ENCODE peak calls at places on chromosome 6, in seven cellular contexts. R is fibroblast of lung, S is RWPE2, G is Karpas-422, T is kidney epithelial cell, A is fibroblast of villous mesenchyme, B is aorta. Q is an unnamed sample.

GRCh38 chr6:112443666-112444065 is 96.5 kb downstream of the RFPL4B start:
- DNase-seq in R (peak), A (peak), G (no peak), S (no peak), T (no peak), B (peak), Q (peak)

GRCh38 chr6:40440083-40440482 is 147.1 kb downstream of the LRFN2 start:
- DNase-seq in B (no peak), G (no peak), T (no peak), R (no peak), A (no peak), S (no peak), Q (no peak)

GRCh38 chr6:89508755-89509563 is 76.0 kb downstream of the ANKRD6 start:
- DNase-seq in A (no peak), S (no peak), B (no peak), T (no peak), R (peak), G (no peak), Q (no peak)

GRCh38 chr6:83055366-83055964 is 10.2 kb downstream of the UBE3D start:
- DNase-seq in A (peak), S (no peak), T (no peak), B (no peak), R (peak), G (peak), Q (peak)

GRCh38 chr6:114304304-114304887 is 38.4 kb downstream of the HS3ST5 start:
- DNase-seq in A (peak), G (peak), S (no peak), B (no peak), R (peak), T (no peak), Q (no peak)

GRCh38 chr6:113442040-113442439 is 415.1 kb upstream of the MARCKS start:
- DNase-seq in R (no peak), T (no peak), G (no peak), S (no peak), B (no peak), A (no peak), Q (no peak)

GRCh38 chr6:136129365-136129764 is 120.7 kb downstream of the MTFR2 start:
- DNase-seq in R (no peak), B (no peak), A (no peak), S (no peak), T (no peak), G (no peak), Q (no peak)

GRCh38 chr6:747921-748320 is 55.0 kb upstream of the EXOC2 start:
- DNase-seq in G (no peak), A (no peak), T (no peak), S (no peak), B (no peak), R (no peak), Q (no peak)

GRCh38 chr6:128305228-128305627 is 215.2 kb downstream of the PTPRK start:
- DNase-seq in R (peak), T (no peak), B (no peak), A (peak), G (no peak), S (no peak), Q (no peak)

GRCh38 chr6:57246307-57246706 is 24.2 kb upstream of the RAB23 start:
- DNase-seq in G (no peak), S (no peak), R (no peak), T (no peak), B (no peak), A (no peak), Q (no peak)

GRCh38 chr6:170437719-170438401 is 115.2 kb downstream of the PSMB1 start:
- DNase-seq in R (peak), T (no peak), S (no peak), A (no peak), G (no peak), B (peak), Q (no peak)

GRCh38 chr6:82057846-82058554 is 189.5 kb downstream of the IBTK start:
- DNase-seq in S (no peak), T (no peak), A (peak), G (no peak), B (no peak), R (peak), Q (no peak)

GRCh38 chr6:1908784-1909183 is 299.1 kb downstream of the FOXC1 start:
- DNase-seq in T (no peak), G (no peak), B (no peak), A (no peak), S (no peak), R (peak), Q (no peak)

GRCh38 chr6:81169166-81169565 is 583.3 kb downstream of the TENT5A start:
- DNase-seq in S (no peak), B (no peak), G (no peak), A (peak), T (no peak), R (peak), Q (no peak)

GRCh38 chr6:169344651-169345050 is 91.0 kb upstream of the THBS2 start:
- DNase-seq in A (peak), R (no peak), G (no peak), S (no peak), B (no peak), T (no peak), Q (no peak)

GRCh38 chr6:133300896-133301295 is 59.7 kb downstream of the EYA4 start:
- DNase-seq in G (no peak), B (no peak), T (no peak), A (no peak), R (no peak), S (no peak), Q (no peak)
- H3K4me3 ChIP-seq in G (no peak), B (no peak), T (no peak), A (no peak), R (no peak), S (no peak), Q (no peak)

GRCh38 chr6:167394330-167394729 is 69.4 kb downstream of the TTLL2 start:
- DNase-seq in S (no peak), R (no peak), B (peak), G (no peak), A (no peak), T (no peak), Q (no peak)
- H3K4me3 ChIP-seq in S (no peak), R (no peak), B (no peak), G (no peak), A (no peak), T (no peak), Q (no peak)

GRCh38 chr6:32637219-32637880 is at the start of gene HLA-DQA1:
- DNase-seq in T (no peak), R (no peak), S (no peak), A (no peak), G (peak), B (no peak), Q (no peak)

GRCh38 chr6:32639440-32640394 is 2.5 kb downstream of the HLA-DQA1 start:
- DNase-seq in G (peak), T (no peak), S (no peak), R (no peak), A (no peak), B (no peak), Q (no peak)

GRCh38 chr6:32635526-32636123 is 1.6 kb upstream of the HLA-DQA1 start:
- DNase-seq in R (no peak), B (no peak), G (peak), S (no peak), A (no peak), T (no peak), Q (no peak)

GRCh38 chr6:32638521-32639219 is 1.5 kb downstream of the HLA-DQA1 start:
- DNase-seq in A (no peak), S (no peak), R (no peak), B (no peak), G (peak), T (no peak), Q (no peak)

DNA sequence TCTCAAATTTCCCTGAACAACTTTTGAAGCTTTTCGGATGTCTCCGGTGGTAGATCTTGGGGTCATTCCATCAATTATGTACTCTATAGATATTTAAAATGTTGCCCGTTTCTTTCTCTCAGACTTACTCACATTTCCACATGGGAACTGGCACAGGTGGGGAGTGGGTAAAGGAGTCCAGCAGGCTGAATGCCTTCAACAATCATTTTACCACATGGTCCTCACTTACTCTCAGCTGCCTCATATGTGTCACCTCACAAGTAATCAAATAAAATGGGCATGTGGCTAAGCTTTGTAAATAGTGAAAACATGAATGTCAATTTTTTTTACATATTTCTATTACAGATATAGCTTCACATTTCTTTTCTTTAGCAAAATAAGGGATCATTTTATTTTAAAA is 677 bp downstream of the HLA-DQA1 start:
- DNase-seq in A (no peak), G (peak), R (no peak), S (no peak), T (no peak), B (no peak), Q (no peak)
- H3K4me3 ChIP-seq in A (no peak), G (peak), R (no peak), S (no peak), T (no peak), B (no peak), Q (no peak)

GRCh38 chr6:43143235-43144124 is 27.6 kb upstream of the SRF start:
- DNase-seq in R (peak), S (no peak), B (peak), A (peak), G (peak), T (peak), Q (peak)
- H3K4me3 ChIP-seq in R (no peak), S (no peak), B (no peak), A (no peak), G (no peak), T (no peak), Q (no peak)

DNA sequence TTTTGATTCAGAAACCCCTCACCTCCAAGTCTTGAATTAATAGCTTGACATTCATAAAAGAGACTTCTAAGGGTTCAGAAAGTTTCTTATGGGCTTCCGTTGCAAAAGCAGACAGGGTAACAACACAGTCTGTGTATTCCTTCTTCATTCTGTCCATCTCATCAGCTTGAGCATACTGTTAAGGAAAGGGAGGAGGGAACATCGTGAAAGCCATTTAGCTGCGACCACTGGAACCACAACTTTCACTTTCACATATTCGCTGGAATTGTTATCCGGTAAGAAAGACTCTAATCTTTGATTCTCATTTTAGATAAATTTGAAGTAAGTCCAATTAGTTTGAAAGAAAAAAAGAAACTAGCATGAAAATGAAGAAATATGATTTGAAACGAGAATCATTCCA is 174.4 kb downstream of the SYNE1 start:
- DNase-seq in G (no peak), R (no peak), S (no peak), T (no peak), B (no peak), A (peak), Q (no peak)
- H3K4me3 ChIP-seq in G (peak), R (peak), S (no peak), T (peak), B (no peak), A (peak), Q (peak)

DNA sequence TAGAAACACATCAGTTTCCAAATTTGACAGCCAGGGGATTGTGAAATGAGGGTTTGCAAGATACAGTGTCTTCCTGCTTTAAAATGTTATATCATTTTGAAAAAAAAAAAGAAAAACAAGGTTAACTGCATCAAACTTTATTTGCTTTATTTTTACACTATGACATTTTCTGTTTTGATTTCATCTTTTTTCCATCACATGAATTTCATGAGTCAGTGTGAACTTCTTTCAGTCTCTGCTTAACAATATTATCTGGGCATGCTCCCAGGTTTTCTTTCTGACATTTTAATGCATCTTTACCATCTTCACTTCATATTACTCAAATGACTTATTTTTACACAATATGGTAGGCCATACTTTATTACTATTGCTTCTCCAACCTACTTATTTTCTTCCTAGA is 1.9 kb downstream of the NCOA7 start:
- DNase-seq in T (no peak), B (no peak), G (peak), S (no peak), A (peak), R (peak), Q (no peak)
- H3K4me3 ChIP-seq in T (no peak), B (no peak), G (peak), S (no peak), A (peak), R (no peak), Q (no peak)

GRCh38 chr6:80106418-80107235 is at the start of gene BCKDHB:
- DNase-seq in S (peak), A (peak), T (peak), G (peak), R (peak), B (peak), Q (peak)
- H3K4me3 ChIP-seq in S (peak), A (peak), T (peak), G (peak), R (peak), B (peak), Q (peak)

DNA sequence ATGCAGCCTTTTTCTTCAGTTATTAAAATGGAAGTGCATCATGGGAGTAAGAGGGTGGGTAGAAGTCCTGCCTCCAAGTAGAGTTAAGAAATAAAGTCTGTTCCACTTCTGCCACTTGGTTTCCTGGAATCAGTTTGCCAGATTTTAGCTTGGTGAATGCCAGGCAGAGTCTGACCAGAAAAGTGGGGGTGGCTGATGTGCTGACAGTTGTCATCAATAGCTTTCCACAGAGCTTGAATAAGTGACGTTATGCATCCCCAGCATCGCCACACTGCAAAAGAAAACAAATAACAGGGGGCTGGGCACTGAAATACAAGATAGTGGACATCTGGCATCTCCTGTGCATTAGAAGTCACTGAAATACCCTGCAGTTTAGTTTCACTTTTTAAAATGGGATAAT is 30.8 kb upstream of the CEP162 start:
- DNase-seq in G (no peak), B (no peak), R (no peak), S (no peak), T (no peak), A (no peak), Q (no peak)
- H3K4me3 ChIP-seq in G (peak), B (peak), R (no peak), S (no peak), T (no peak), A (peak), Q (peak)